ENCODE peak calls at places on chromosomes 1 and 21, in ten cellular contexts. V is iris pigment epithelial cell; K is stimulated activated naive CD8-positive, alpha-beta T cell treated with anti-CD3 and anti-CD28 coated beads, Interleukin-15, Interleukin-2, amounts not matched to agents 100 U/mL and 50 U/mL, for 24 hours; S is AG20443; J is GM23338; A is GM12892; Z is substantia nigra; E is NT2/D1; N is AG09309; P is activated CD4-positive, alpha-beta T cell treated with anti-CD3 and anti-CD28 coated beads for 48 hours. X is an unnamed sample.

GRCh38 chr1:110850145-110850544 is 22.8 kb upstream of the CD53 start:
- DNase-seq in V (no peak), K (no peak), S (no peak), J (no peak), A (no peak), Z (no peak), E (no peak), N (no peak), P (no peak), X (no peak)

GRCh38 chr21:31354604-31355443 is 10.8 kb upstream of the TIAM1 start:
- DNase-seq in V (peak; percentile 92), K (peak; percentile 73), S (peak; percentile 67), J (peak; percentile 25), A (no peak), Z (no peak), E (no peak), N (peak; percentile 41), P (peak; percentile 87), X (no peak)

GRCh38 chr1:36408479-36408878 is 10.8 kb upstream of the LSM10 start:
- DNase-seq in V (no peak), K (no peak), S (no peak), J (no peak), A (no peak), Z (no peak), E (no peak), N (no peak), P (no peak), X (no peak)

GRCh38 chr1:210292276-210292851 is 36.3 kb upstream of the HHAT start:
- DNase-seq in V (no peak), K (peak; percentile 58), S (peak; percentile 57), J (peak; percentile 91), A (peak; percentile 45), Z (peak; percentile 35), E (peak; percentile 64), N (no peak), P (peak; percentile 64), X (no peak)

GRCh38 chr1:200977071-200977754 is 46.3 kb downstream of the KIF21B start:
- DNase-seq in V (no peak), K (no peak), S (no peak), J (no peak), A (no peak), Z (no peak), E (no peak), N (no peak), P (no peak), X (no peak)

GRCh38 chr1:169586067-169586394 is 250 bp downstream of the F5 start:
- DNase-seq in V (no peak), K (no peak), S (no peak), J (no peak), A (no peak), Z (no peak), E (no peak), N (no peak), P (no peak), X (no peak)

GRCh38 chr1:202184750-202185460 is 8.7 kb upstream of the LGR6 start:
- DNase-seq in V (peak; percentile 85), K (peak; percentile 90), S (peak; percentile 90), J (peak; percentile 99), A (peak; percentile 53), Z (peak; percentile 84), E (peak; percentile 98), N (peak; percentile 21), P (peak; percentile 87), X (peak; percentile 78)

GRCh38 chr1:87495147-87495546 is 166.5 kb downstream of the LMO4 start:
- DNase-seq in V (no peak), K (no peak), S (no peak), J (peak; percentile 27), A (no peak), Z (no peak), E (no peak), N (no peak), P (no peak), X (no peak)

GRCh38 chr1:183237046-183237445 is 51.0 kb downstream of the LAMC2 start:
- DNase-seq in V (no peak), K (no peak), S (no peak), J (no peak), A (no peak), Z (no peak), E (no peak), N (no peak), P (no peak), X (no peak)

GRCh38 chr1:11311816-11312755 is 39.1 kb downstream of the UBIAD1 start:
- DNase-seq in V (no peak), K (no peak), S (no peak), J (no peak), A (no peak), Z (no peak), E (no peak), N (no peak), P (no peak), X (no peak)

GRCh38 chr1:10832703-10833102 is 36.3 kb upstream of the CASZ1 start:
- DNase-seq in V (no peak), K (no peak), S (no peak), J (no peak), A (no peak), Z (no peak), E (no peak), N (no peak), P (no peak), X (no peak)

GRCh38 chr1:101137144-101138126 is 99.4 kb upstream of the S1PR1 start:
- DNase-seq in V (peak; percentile 90), K (no peak), S (peak; percentile 65), J (peak; percentile 51), A (no peak), Z (no peak), E (no peak), N (peak; percentile 71), P (no peak), X (no peak)

GRCh38 chr1:93758842-93759515 is 77.3 kb upstream of the BCAR3 start:
- DNase-seq in V (peak; percentile 97), K (peak; percentile 33), S (no peak), J (no peak), A (no peak), Z (no peak), E (no peak), N (peak; percentile 61), P (peak; percentile 43), X (no peak)

GRCh38 chr1:38835230-38835827 is 24.2 kb downstream of the RRAGC start:
- DNase-seq in V (peak; percentile 86), K (peak; percentile 23), S (peak; percentile 75), J (peak; percentile 95), A (no peak), Z (no peak), E (peak; percentile 92), N (peak; percentile 63), P (peak; percentile 42), X (peak; percentile 70)

GRCh38 chr1:222995230-222995580 is 147.8 kb downstream of the TLR5 start:
- DNase-seq in V (no peak), K (no peak), S (no peak), J (peak; percentile 60), A (no peak), Z (no peak), E (no peak), N (no peak), P (no peak), X (no peak)

GRCh38 chr1:154407021-154407865 is 2.1 kb downstream of the IL6R start:
- DNase-seq in V (no peak), K (peak; percentile 59), S (peak; percentile 13), J (no peak), A (no peak), Z (no peak), E (no peak), N (no peak), P (peak; percentile 74), X (peak; percentile 52)

GRCh38 chr1:91545506-91546300 is 45.1 kb downstream of the CDC7 start:
- DNase-seq in V (no peak), K (no peak), S (no peak), J (no peak), A (no peak), Z (no peak), E (no peak), N (no peak), P (no peak), X (no peak)

GRCh38 chr1:78728359-78728758 is 78.7 kb downstream of the IFI44 start:
- DNase-seq in V (no peak), K (no peak), S (no peak), J (no peak), A (no peak), Z (no peak), E (no peak), N (no peak), P (no peak), X (no peak)

GRCh38 chr1:1033009-1033587 is 13.2 kb downstream of the AGRN start:
- DNase-seq in V (peak; percentile 82), K (peak; percentile 96), S (peak; percentile 85), J (peak; percentile 98), A (peak; percentile 98), Z (peak; percentile 84), E (peak; percentile 86), N (no peak), P (peak; percentile 95), X (peak; percentile 88)

GRCh38 chr1:34982820-34983376 is 2.2 kb downstream of the TMEM35B start:
- DNase-seq in V (no peak), K (no peak), S (no peak), J (no peak), A (no peak), Z (no peak), E (no peak), N (no peak), P (no peak), X (no peak)

GRCh38 chr1:5651496-5651895 is 340.7 kb downstream of the NPHP4 start:
- DNase-seq in V (no peak), K (no peak), S (no peak), J (no peak), A (no peak), Z (no peak), E (no peak), N (no peak), P (no peak), X (no peak)

GRCh38 chr1:6285356-6285755 is 24.5 kb upstream of the GPR153 start:
- DNase-seq in V (no peak), K (no peak), S (no peak), J (no peak), A (no peak), Z (no peak), E (no peak), N (no peak), P (no peak), X (no peak)

GRCh38 chr1:199279872-199280649 is 641.2 kb downstream of the PTPRC start:
- DNase-seq in V (peak; percentile 62), K (peak; percentile 12), S (peak; percentile 34), J (no peak), A (no peak), Z (no peak), E (no peak), N (no peak), P (peak; percentile 17), X (no peak)

X was measured in putamen.